ENCODE peak calls at places on chromosomes 3 and 15, in six cellular contexts. One of them, this sample, is unnamed.

GRCh38 chr3:37287776-37288175 is 113.4 kb upstream of the LRRFIP2 start:
- DNase-seq in Peyer's patch: no peak
- DNase-seq in stimulated activated CD4-positive, alpha-beta T cell treated with anti-CD3 and anti-CD28 coated beads, Interleukin-15, amount 100 ng/mL, for 24 hours: no peak
- DNase-seq in hippocampal formation: no peak
- DNase-seq in stimulated activated effector memory CD8-positive, alpha-beta T cell treated with anti-CD3 and anti-CD28 coated beads, Interleukin-12 subunit alpha, Interleukin-12 subunit beta, amount 100 ng/mL, for 72 hours: no peak
- DNase-seq in HCEC 1CT: no peak
- DNase-seq in this sample: no peak

GRCh38 chr3:149352556-149352955 is 19.1 kb upstream of the TM4SF18 start:
- DNase-seq in Peyer's patch: no peak
- DNase-seq in stimulated activated CD4-positive, alpha-beta T cell treated with anti-CD3 and anti-CD28 coated beads, Interleukin-15, amount 100 ng/mL, for 24 hours: peak
- DNase-seq in hippocampal formation: peak
- DNase-seq in stimulated activated effector memory CD8-positive, alpha-beta T cell treated with anti-CD3 and anti-CD28 coated beads, Interleukin-12 subunit alpha, Interleukin-12 subunit beta, amount 100 ng/mL, for 72 hours: peak
- DNase-seq in HCEC 1CT: peak
- DNase-seq in this sample: peak

GRCh38 chr3:113847664-113848461 is 9.3 kb downstream of the GRAMD1C start:
- DNase-seq in Peyer's patch: no peak
- DNase-seq in stimulated activated CD4-positive, alpha-beta T cell treated with anti-CD3 and anti-CD28 coated beads, Interleukin-15, amount 100 ng/mL, for 24 hours: no peak
- DNase-seq in hippocampal formation: no peak
- DNase-seq in stimulated activated effector memory CD8-positive, alpha-beta T cell treated with anti-CD3 and anti-CD28 coated beads, Interleukin-12 subunit alpha, Interleukin-12 subunit beta, amount 100 ng/mL, for 72 hours: no peak
- DNase-seq in HCEC 1CT: no peak
- DNase-seq in this sample: no peak

GRCh38 chr3:73296258-73296635 is 234.8 kb downstream of the EBLN2 start:
- DNase-seq in Peyer's patch: no peak
- DNase-seq in stimulated activated CD4-positive, alpha-beta T cell treated with anti-CD3 and anti-CD28 coated beads, Interleukin-15, amount 100 ng/mL, for 24 hours: no peak
- DNase-seq in hippocampal formation: no peak
- DNase-seq in stimulated activated effector memory CD8-positive, alpha-beta T cell treated with anti-CD3 and anti-CD28 coated beads, Interleukin-12 subunit alpha, Interleukin-12 subunit beta, amount 100 ng/mL, for 72 hours: no peak
- DNase-seq in HCEC 1CT: no peak
- DNase-seq in this sample: no peak

GRCh38 chr15:74651251-74651741 is 35.7 kb downstream of the CLK3 start:
- DNase-seq in Peyer's patch: no peak
- DNase-seq in stimulated activated CD4-positive, alpha-beta T cell treated with anti-CD3 and anti-CD28 coated beads, Interleukin-15, amount 100 ng/mL, for 24 hours: no peak
- DNase-seq in hippocampal formation: peak
- DNase-seq in stimulated activated effector memory CD8-positive, alpha-beta T cell treated with anti-CD3 and anti-CD28 coated beads, Interleukin-12 subunit alpha, Interleukin-12 subunit beta, amount 100 ng/mL, for 72 hours: no peak
- DNase-seq in HCEC 1CT: peak
- DNase-seq in this sample: no peak

GRCh38 chr3:126245811-126246727 is 65.7 kb upstream of the ALDH1L1 start:
- DNase-seq in Peyer's patch: no peak
- DNase-seq in stimulated activated CD4-positive, alpha-beta T cell treated with anti-CD3 and anti-CD28 coated beads, Interleukin-15, amount 100 ng/mL, for 24 hours: peak
- DNase-seq in hippocampal formation: peak
- DNase-seq in stimulated activated effector memory CD8-positive, alpha-beta T cell treated with anti-CD3 and anti-CD28 coated beads, Interleukin-12 subunit alpha, Interleukin-12 subunit beta, amount 100 ng/mL, for 72 hours: no peak
- DNase-seq in HCEC 1CT: peak
- DNase-seq in this sample: peak

GRCh38 chr3:3998140-3998977 is 199.1 kb downstream of the LRRN1 start:
- DNase-seq in Peyer's patch: no peak
- DNase-seq in stimulated activated CD4-positive, alpha-beta T cell treated with anti-CD3 and anti-CD28 coated beads, Interleukin-15, amount 100 ng/mL, for 24 hours: peak
- DNase-seq in hippocampal formation: peak
- DNase-seq in stimulated activated effector memory CD8-positive, alpha-beta T cell treated with anti-CD3 and anti-CD28 coated beads, Interleukin-12 subunit alpha, Interleukin-12 subunit beta, amount 100 ng/mL, for 72 hours: peak
- DNase-seq in HCEC 1CT: no peak
- DNase-seq in this sample: peak

GRCh38 chr3:54900954-54901591 is 26.8 kb downstream of the LRTM1 start:
- DNase-seq in Peyer's patch: no peak
- DNase-seq in stimulated activated CD4-positive, alpha-beta T cell treated with anti-CD3 and anti-CD28 coated beads, Interleukin-15, amount 100 ng/mL, for 24 hours: no peak
- DNase-seq in hippocampal formation: no peak
- DNase-seq in stimulated activated effector memory CD8-positive, alpha-beta T cell treated with anti-CD3 and anti-CD28 coated beads, Interleukin-12 subunit alpha, Interleukin-12 subunit beta, amount 100 ng/mL, for 72 hours: no peak
- DNase-seq in HCEC 1CT: no peak
- DNase-seq in this sample: peak

GRCh38 chr3:9248232-9249191 is 934 bp downstream of the SRGAP3 start:
- DNase-seq in Peyer's patch: peak
- DNase-seq in stimulated activated CD4-positive, alpha-beta T cell treated with anti-CD3 and anti-CD28 coated beads, Interleukin-15, amount 100 ng/mL, for 24 hours: peak
- DNase-seq in hippocampal formation: no peak
- DNase-seq in stimulated activated effector memory CD8-positive, alpha-beta T cell treated with anti-CD3 and anti-CD28 coated beads, Interleukin-12 subunit alpha, Interleukin-12 subunit beta, amount 100 ng/mL, for 72 hours: no peak
- DNase-seq in HCEC 1CT: no peak
- DNase-seq in this sample: peak

GRCh38 chr3:35071768-35072167 is 567.6 kb upstream of the ARPP21 start:
- DNase-seq in Peyer's patch: no peak
- DNase-seq in stimulated activated CD4-positive, alpha-beta T cell treated with anti-CD3 and anti-CD28 coated beads, Interleukin-15, amount 100 ng/mL, for 24 hours: no peak
- DNase-seq in hippocampal formation: no peak
- DNase-seq in stimulated activated effector memory CD8-positive, alpha-beta T cell treated with anti-CD3 and anti-CD28 coated beads, Interleukin-12 subunit alpha, Interleukin-12 subunit beta, amount 100 ng/mL, for 72 hours: no peak
- DNase-seq in HCEC 1CT: no peak
- DNase-seq in this sample: no peak

GRCh38 chr3:147419062-147419701 is 10.0 kb downstream of the ZIC1 start:
- DNase-seq in Peyer's patch: no peak
- DNase-seq in stimulated activated CD4-positive, alpha-beta T cell treated with anti-CD3 and anti-CD28 coated beads, Interleukin-15, amount 100 ng/mL, for 24 hours: no peak
- DNase-seq in hippocampal formation: peak
- DNase-seq in stimulated activated effector memory CD8-positive, alpha-beta T cell treated with anti-CD3 and anti-CD28 coated beads, Interleukin-12 subunit alpha, Interleukin-12 subunit beta, amount 100 ng/mL, for 72 hours: no peak
- DNase-seq in HCEC 1CT: no peak
- DNase-seq in this sample: peak

GRCh38 chr15:65363306-65363705 is 14.5 kb downstream of the IGDCC3 start:
- DNase-seq in Peyer's patch: no peak
- DNase-seq in stimulated activated CD4-positive, alpha-beta T cell treated with anti-CD3 and anti-CD28 coated beads, Interleukin-15, amount 100 ng/mL, for 24 hours: no peak
- DNase-seq in hippocampal formation: no peak
- DNase-seq in stimulated activated effector memory CD8-positive, alpha-beta T cell treated with anti-CD3 and anti-CD28 coated beads, Interleukin-12 subunit alpha, Interleukin-12 subunit beta, amount 100 ng/mL, for 72 hours: no peak
- DNase-seq in HCEC 1CT: no peak
- DNase-seq in this sample: no peak

GRCh38 chr3:153130312-153130977 is 31.6 kb upstream of the RAP2B start:
- DNase-seq in Peyer's patch: no peak
- DNase-seq in stimulated activated CD4-positive, alpha-beta T cell treated with anti-CD3 and anti-CD28 coated beads, Interleukin-15, amount 100 ng/mL, for 24 hours: no peak
- DNase-seq in hippocampal formation: no peak
- DNase-seq in stimulated activated effector memory CD8-positive, alpha-beta T cell treated with anti-CD3 and anti-CD28 coated beads, Interleukin-12 subunit alpha, Interleukin-12 subunit beta, amount 100 ng/mL, for 72 hours: no peak
- DNase-seq in HCEC 1CT: peak
- DNase-seq in this sample: peak

GRCh38 chr3:36060950-36061349 is 319.4 kb upstream of the STAC start:
- DNase-seq in Peyer's patch: no peak
- DNase-seq in stimulated activated CD4-positive, alpha-beta T cell treated with anti-CD3 and anti-CD28 coated beads, Interleukin-15, amount 100 ng/mL, for 24 hours: no peak
- DNase-seq in hippocampal formation: no peak
- DNase-seq in stimulated activated effector memory CD8-positive, alpha-beta T cell treated with anti-CD3 and anti-CD28 coated beads, Interleukin-12 subunit alpha, Interleukin-12 subunit beta, amount 100 ng/mL, for 72 hours: no peak
- DNase-seq in HCEC 1CT: no peak
- DNase-seq in this sample: no peak

GRCh38 chr15:74252291-74253080 is 16.4 kb downstream of the CCDC33 start:
- DNase-seq in Peyer's patch: no peak
- DNase-seq in stimulated activated CD4-positive, alpha-beta T cell treated with anti-CD3 and anti-CD28 coated beads, Interleukin-15, amount 100 ng/mL, for 24 hours: no peak
- DNase-seq in hippocampal formation: no peak
- DNase-seq in stimulated activated effector memory CD8-positive, alpha-beta T cell treated with anti-CD3 and anti-CD28 coated beads, Interleukin-12 subunit alpha, Interleukin-12 subunit beta, amount 100 ng/mL, for 72 hours: no peak
- DNase-seq in HCEC 1CT: no peak
- DNase-seq in this sample: peak

GRCh38 chr15:51793521-51793920 is 35.9 kb upstream of the TMOD3 start:
- DNase-seq in Peyer's patch: no peak
- DNase-seq in stimulated activated CD4-positive, alpha-beta T cell treated with anti-CD3 and anti-CD28 coated beads, Interleukin-15, amount 100 ng/mL, for 24 hours: no peak
- DNase-seq in hippocampal formation: peak
- DNase-seq in stimulated activated effector memory CD8-positive, alpha-beta T cell treated with anti-CD3 and anti-CD28 coated beads, Interleukin-12 subunit alpha, Interleukin-12 subunit beta, amount 100 ng/mL, for 72 hours: no peak
- DNase-seq in HCEC 1CT: no peak
- DNase-seq in this sample: peak

GRCh38 chr15:30992073-30992363 is 590 bp upstream of the MTMR10 start:
- DNase-seq in Peyer's patch: no peak
- DNase-seq in stimulated activated CD4-positive, alpha-beta T cell treated with anti-CD3 and anti-CD28 coated beads, Interleukin-15, amount 100 ng/mL, for 24 hours: no peak
- DNase-seq in hippocampal formation: no peak
- DNase-seq in stimulated activated effector memory CD8-positive, alpha-beta T cell treated with anti-CD3 and anti-CD28 coated beads, Interleukin-12 subunit alpha, Interleukin-12 subunit beta, amount 100 ng/mL, for 72 hours: no peak
- DNase-seq in HCEC 1CT: no peak
- DNase-seq in this sample: no peak

GRCh38 chr3:71064976-71065763 is 518.4 kb downstream of the FOXP1 start:
- DNase-seq in Peyer's patch: peak
- DNase-seq in stimulated activated CD4-positive, alpha-beta T cell treated with anti-CD3 and anti-CD28 coated beads, Interleukin-15, amount 100 ng/mL, for 24 hours: peak
- DNase-seq in hippocampal formation: peak
- DNase-seq in stimulated activated effector memory CD8-positive, alpha-beta T cell treated with anti-CD3 and anti-CD28 coated beads, Interleukin-12 subunit alpha, Interleukin-12 subunit beta, amount 100 ng/mL, for 72 hours: peak
- DNase-seq in HCEC 1CT: peak
- DNase-seq in this sample: peak

GRCh38 chr15:68271854-68272471 is 5.6 kb upstream of the FEM1B start:
- DNase-seq in Peyer's patch: no peak
- DNase-seq in stimulated activated CD4-positive, alpha-beta T cell treated with anti-CD3 and anti-CD28 coated beads, Interleukin-15, amount 100 ng/mL, for 24 hours: no peak
- DNase-seq in hippocampal formation: peak
- DNase-seq in stimulated activated effector memory CD8-positive, alpha-beta T cell treated with anti-CD3 and anti-CD28 coated beads, Interleukin-12 subunit alpha, Interleukin-12 subunit beta, amount 100 ng/mL, for 72 hours: no peak
- DNase-seq in HCEC 1CT: peak
- DNase-seq in this sample: peak

GRCh38 chr3:146404451-146404850 is 64.9 kb downstream of the PLSCR2 start:
- DNase-seq in Peyer's patch: no peak
- DNase-seq in stimulated activated CD4-positive, alpha-beta T cell treated with anti-CD3 and anti-CD28 coated beads, Interleukin-15, amount 100 ng/mL, for 24 hours: no peak
- DNase-seq in hippocampal formation: no peak
- DNase-seq in stimulated activated effector memory CD8-positive, alpha-beta T cell treated with anti-CD3 and anti-CD28 coated beads, Interleukin-12 subunit alpha, Interleukin-12 subunit beta, amount 100 ng/mL, for 72 hours: no peak
- DNase-seq in HCEC 1CT: no peak
- DNase-seq in this sample: peak

GRCh38 chr15:69893863-69894262 is 203.9 kb downstream of the TLE3 start:
- DNase-seq in Peyer's patch: no peak
- DNase-seq in stimulated activated CD4-positive, alpha-beta T cell treated with anti-CD3 and anti-CD28 coated beads, Interleukin-15, amount 100 ng/mL, for 24 hours: no peak
- DNase-seq in hippocampal formation: peak
- DNase-seq in stimulated activated effector memory CD8-positive, alpha-beta T cell treated with anti-CD3 and anti-CD28 coated beads, Interleukin-12 subunit alpha, Interleukin-12 subunit beta, amount 100 ng/mL, for 72 hours: no peak
- DNase-seq in HCEC 1CT: peak
- DNase-seq in this sample: peak

GRCh38 chr15:81133782-81134461 is at the start of gene CFAP161:
- DNase-seq in Peyer's patch: no peak
- DNase-seq in stimulated activated CD4-positive, alpha-beta T cell treated with anti-CD3 and anti-CD28 coated beads, Interleukin-15, amount 100 ng/mL, for 24 hours: peak
- DNase-seq in hippocampal formation: peak
- DNase-seq in stimulated activated effector memory CD8-positive, alpha-beta T cell treated with anti-CD3 and anti-CD28 coated beads, Interleukin-12 subunit alpha, Interleukin-12 subunit beta, amount 100 ng/mL, for 72 hours: no peak
- DNase-seq in HCEC 1CT: no peak
- DNase-seq in this sample: peak

GRCh38 chr15:63172376-63173115 is 15.3 kb upstream of the RPS27L start:
- DNase-seq in Peyer's patch: no peak
- DNase-seq in stimulated activated CD4-positive, alpha-beta T cell treated with anti-CD3 and anti-CD28 coated beads, Interleukin-15, amount 100 ng/mL, for 24 hours: no peak
- DNase-seq in hippocampal formation: peak
- DNase-seq in stimulated activated effector memory CD8-positive, alpha-beta T cell treated with anti-CD3 and anti-CD28 coated beads, Interleukin-12 subunit alpha, Interleukin-12 subunit beta, amount 100 ng/mL, for 72 hours: no peak
- DNase-seq in HCEC 1CT: no peak
- DNase-seq in this sample: peak

GRCh38 chr3:178562143-178562868 is 26.1 kb downstream of the KCNMB2 start:
- DNase-seq in Peyer's patch: no peak
- DNase-seq in stimulated activated CD4-positive, alpha-beta T cell treated with anti-CD3 and anti-CD28 coated beads, Interleukin-15, amount 100 ng/mL, for 24 hours: no peak
- DNase-seq in hippocampal formation: no peak
- DNase-seq in stimulated activated effector memory CD8-positive, alpha-beta T cell treated with anti-CD3 and anti-CD28 coated beads, Interleukin-12 subunit alpha, Interleukin-12 subunit beta, amount 100 ng/mL, for 72 hours: no peak
- DNase-seq in HCEC 1CT: peak
- DNase-seq in this sample: peak

GRCh38 chr15:83160741-83161140 is 46.9 kb downstream of the HDGFL3 start:
- DNase-seq in Peyer's patch: no peak
- DNase-seq in stimulated activated CD4-positive, alpha-beta T cell treated with anti-CD3 and anti-CD28 coated beads, Interleukin-15, amount 100 ng/mL, for 24 hours: no peak
- DNase-seq in hippocampal formation: no peak
- DNase-seq in stimulated activated effector memory CD8-positive, alpha-beta T cell treated with anti-CD3 and anti-CD28 coated beads, Interleukin-12 subunit alpha, Interleukin-12 subunit beta, amount 100 ng/mL, for 72 hours: no peak
- DNase-seq in HCEC 1CT: no peak
- DNase-seq in this sample: no peak

GRCh38 chr15:88835119-88835518 is 31.9 kb downstream of the ACAN start:
- DNase-seq in Peyer's patch: no peak
- DNase-seq in stimulated activated CD4-positive, alpha-beta T cell treated with anti-CD3 and anti-CD28 coated beads, Interleukin-15, amount 100 ng/mL, for 24 hours: no peak
- DNase-seq in hippocampal formation: no peak
- DNase-seq in stimulated activated effector memory CD8-positive, alpha-beta T cell treated with anti-CD3 and anti-CD28 coated beads, Interleukin-12 subunit alpha, Interleukin-12 subunit beta, amount 100 ng/mL, for 72 hours: no peak
- DNase-seq in HCEC 1CT: no peak
- DNase-seq in this sample: no peak

This sample was measured in adipocyte.